ENCODE peak calls at places on chromosomes 2 and 18, in ten cellular contexts. S, Y, I, D, M, T, P, A, K and B are unnamed samples.

GRCh38 chr2:27571681-27572080 is 11.2 kb upstream of the ZNF512 start:
- DNase-seq in S (no peak), T (no peak), A (no peak), I (no peak), M (no peak), P (no peak), D (no peak), K (no peak), Y (no peak), B (no peak)

GRCh38 chr2:217471329-217471728 is 531.5 kb downstream of the TNS1 start:
- DNase-seq in T (no peak), I (peak), Y (no peak), K (no peak), P (no peak), S (peak), A (no peak), M (no peak), D (no peak), B (no peak)

GRCh38 chr2:9658972-9659371 is 28.2 kb upstream of the YWHAQ start:
- DNase-seq in T (no peak), P (no peak), S (no peak), A (no peak), I (peak), M (no peak), K (no peak), D (peak), Y (no peak), B (no peak)

GRCh38 chr2:207796585-207797350 is 27.1 kb upstream of the FZD5 start:
- DNase-seq in A (no peak), K (peak), M (no peak), P (peak), S (no peak), Y (no peak), T (no peak), I (peak), D (no peak), B (no peak)

GRCh38 chr2:120951701-120952100 is 216.0 kb downstream of the GLI2 start:
- DNase-seq in D (no peak), S (no peak), P (no peak), M (no peak), Y (no peak), I (no peak), K (peak), A (no peak), T (no peak), B (no peak)

GRCh38 chr2:71612581-71613520 is 159.5 kb downstream of the DYSF start:
- DNase-seq in D (no peak), S (no peak), A (no peak), K (no peak), T (no peak), P (no peak), Y (no peak), I (no peak), M (no peak), B (no peak)

GRCh38 chr2:239306274-239307220 is 94.3 kb downstream of the HDAC4 start:
- DNase-seq in T (no peak), K (peak), Y (no peak), P (no peak), I (no peak), S (no peak), D (no peak), M (no peak), A (no peak), B (no peak)

GRCh38 chr2:111068435-111069058 is 52.2 kb upstream of the BCL2L11 start:
- DNase-seq in Y (no peak), M (no peak), K (no peak), P (peak), T (no peak), S (no peak), I (peak), A (no peak), D (no peak), B (no peak)

GRCh38 chr2:118032169-118033013 is 18.5 kb upstream of the CCDC93 start:
- DNase-seq in Y (no peak), S (peak), M (no peak), T (no peak), K (peak), D (peak), I (peak), A (no peak), P (no peak), B (no peak)

GRCh38 chr2:113178891-113179290 is 5.1 kb downstream of the PSD4 start:
- DNase-seq in I (peak), T (no peak), A (no peak), D (no peak), Y (no peak), S (no peak), M (peak), P (no peak), K (no peak), B (peak)

GRCh38 chr2:223688094-223688835 is 86.1 kb upstream of the SCG2 start:
- DNase-seq in P (no peak), I (no peak), Y (no peak), A (no peak), S (no peak), K (no peak), T (no peak), D (no peak), M (no peak), B (no peak)

GRCh38 chr2:96156011-96156820 is 11.0 kb upstream of the DUSP2 start:
- DNase-seq in K (no peak), I (no peak), S (no peak), M (no peak), A (no peak), Y (no peak), T (no peak), P (no peak), D (no peak), B (no peak)

GRCh38 chr18:58309610-58310239 is 265.7 kb downstream of the NEDD4L start:
- DNase-seq in P (no peak), Y (no peak), D (no peak), A (no peak), M (no peak), T (no peak), K (no peak), S (no peak), I (no peak), B (no peak)